ENCODE peak calls at places on chromosomes 16 and 17, in seven cellular contexts. One of them, this sample, is unnamed.

GRCh38 chr17:55585629-55586028 is 74.4 kb upstream of the SMIM36 start:
- DNase-seq in HT1080: no peak
- DNase-seq in Right ventricle myocardium superior: no peak
- DNase-seq in activated CD4-positive, alpha-beta T cell treated with anti-CD3 and anti-CD28 coated beads for 4 hours: no peak
- DNase-seq in hypothalamus: no peak
- DNase-seq in brain microvascular endothelial cell: no peak
- DNase-seq in HCT116: no peak
- DNase-seq in this sample: peak

GRCh38 chr17:40522250-40522960 is 21.0 kb upstream of the TNS4 start:
- DNase-seq in HCT116: no peak
- DNase-seq in activated CD4-positive, alpha-beta T cell treated with anti-CD3 and anti-CD28 coated beads for 4 hours: no peak
- DNase-seq in HT1080: no peak
- DNase-seq in brain microvascular endothelial cell: no peak
- DNase-seq in Right ventricle myocardium superior: no peak
- DNase-seq in hypothalamus: no peak
- DNase-seq in this sample: no peak

GRCh38 chr17:69637399-69638165 is 223.1 kb downstream of the MAP2K6 start:
- DNase-seq in brain microvascular endothelial cell: peak
- DNase-seq in hypothalamus: no peak
- DNase-seq in HT1080: peak
- DNase-seq in HCT116: no peak
- DNase-seq in activated CD4-positive, alpha-beta T cell treated with anti-CD3 and anti-CD28 coated beads for 4 hours: no peak
- DNase-seq in Right ventricle myocardium superior: no peak
- DNase-seq in this sample: peak

GRCh38 chr16:86515780-86516617 is 5.7 kb downstream of the FOXF1 start:
- DNase-seq in brain microvascular endothelial cell: no peak
- DNase-seq in activated CD4-positive, alpha-beta T cell treated with anti-CD3 and anti-CD28 coated beads for 4 hours: no peak
- DNase-seq in Right ventricle myocardium superior: peak
- DNase-seq in HCT116: no peak
- DNase-seq in HT1080: no peak
- DNase-seq in hypothalamus: no peak
- DNase-seq in this sample: no peak

GRCh38 chr16:1975432-1976215 is 3.8 kb downstream of the TBL3 start:
- DNase-seq in Right ventricle myocardium superior: no peak
- DNase-seq in brain microvascular endothelial cell: no peak
- DNase-seq in hypothalamus: no peak
- DNase-seq in HT1080: no peak
- DNase-seq in HCT116: no peak
- DNase-seq in activated CD4-positive, alpha-beta T cell treated with anti-CD3 and anti-CD28 coated beads for 4 hours: no peak
- DNase-seq in this sample: no peak

GRCh38 chr17:8223356-8224063 is 13.1 kb upstream of the AURKB start:
- DNase-seq in activated CD4-positive, alpha-beta T cell treated with anti-CD3 and anti-CD28 coated beads for 4 hours: peak
- DNase-seq in hypothalamus: peak
- DNase-seq in HCT116: no peak
- DNase-seq in brain microvascular endothelial cell: peak
- DNase-seq in HT1080: peak
- DNase-seq in Right ventricle myocardium superior: peak
- DNase-seq in this sample: peak

GRCh38 chr17:32998893-32999240 is 7.2 kb downstream of the SPACA3 start:
- DNase-seq in activated CD4-positive, alpha-beta T cell treated with anti-CD3 and anti-CD28 coated beads for 4 hours: no peak
- DNase-seq in hypothalamus: no peak
- DNase-seq in HCT116: peak
- DNase-seq in brain microvascular endothelial cell: no peak
- DNase-seq in Right ventricle myocardium superior: no peak
- DNase-seq in HT1080: peak
- DNase-seq in this sample: peak

GRCh38 chr17:882827-883585 is 96.6 kb downstream of the NXN start:
- DNase-seq in HT1080: no peak
- DNase-seq in activated CD4-positive, alpha-beta T cell treated with anti-CD3 and anti-CD28 coated beads for 4 hours: no peak
- DNase-seq in brain microvascular endothelial cell: peak
- DNase-seq in HCT116: no peak
- DNase-seq in hypothalamus: no peak
- DNase-seq in Right ventricle myocardium superior: peak
- DNase-seq in this sample: peak

GRCh38 chr16:82229800-82230619 is 60.0 kb upstream of the MPHOSPH6 start:
- DNase-seq in activated CD4-positive, alpha-beta T cell treated with anti-CD3 and anti-CD28 coated beads for 4 hours: peak
- DNase-seq in HT1080: peak
- DNase-seq in brain microvascular endothelial cell: peak
- DNase-seq in Right ventricle myocardium superior: peak
- DNase-seq in HCT116: peak
- DNase-seq in hypothalamus: peak
- DNase-seq in this sample: peak

GRCh38 chr17:83156408-83156807 is 77.0 kb downstream of the METRNL start:
- DNase-seq in HT1080: no peak
- DNase-seq in hypothalamus: no peak
- DNase-seq in Right ventricle myocardium superior: no peak
- DNase-seq in activated CD4-positive, alpha-beta T cell treated with anti-CD3 and anti-CD28 coated beads for 4 hours: no peak
- DNase-seq in brain microvascular endothelial cell: no peak
- DNase-seq in HCT116: no peak
- DNase-seq in this sample: no peak

GRCh38 chr17:31825961-31826691 is 32.9 kb downstream of the COPRS start:
- DNase-seq in Right ventricle myocardium superior: no peak
- DNase-seq in hypothalamus: no peak
- DNase-seq in brain microvascular endothelial cell: no peak
- DNase-seq in activated CD4-positive, alpha-beta T cell treated with anti-CD3 and anti-CD28 coated beads for 4 hours: no peak
- DNase-seq in HT1080: peak
- DNase-seq in HCT116: no peak
- DNase-seq in this sample: peak

GRCh38 chr17:81400939-81401726 is 5.9 kb downstream of the BAHCC1 start:
- DNase-seq in HT1080: no peak
- DNase-seq in Right ventricle myocardium superior: no peak
- DNase-seq in brain microvascular endothelial cell: no peak
- DNase-seq in HCT116: no peak
- DNase-seq in activated CD4-positive, alpha-beta T cell treated with anti-CD3 and anti-CD28 coated beads for 4 hours: no peak
- DNase-seq in hypothalamus: no peak
- DNase-seq in this sample: no peak

GRCh38 chr16:20867585-20867984 is 32.6 kb downstream of the DCUN1D3 start:
- DNase-seq in activated CD4-positive, alpha-beta T cell treated with anti-CD3 and anti-CD28 coated beads for 4 hours: no peak
- DNase-seq in hypothalamus: no peak
- DNase-seq in HT1080: peak
- DNase-seq in HCT116: no peak
- DNase-seq in Right ventricle myocardium superior: no peak
- DNase-seq in brain microvascular endothelial cell: peak
- DNase-seq in this sample: peak

GRCh38 chr16:55437627-55438026 is 41.4 kb upstream of the MMP2 start:
- DNase-seq in activated CD4-positive, alpha-beta T cell treated with anti-CD3 and anti-CD28 coated beads for 4 hours: no peak
- DNase-seq in HT1080: no peak
- DNase-seq in brain microvascular endothelial cell: peak
- DNase-seq in hypothalamus: no peak
- DNase-seq in Right ventricle myocardium superior: no peak
- DNase-seq in HCT116: no peak
- DNase-seq in this sample: peak

GRCh38 chr16:58442547-58442946 is 50.3 kb downstream of the GINS3 start:
- DNase-seq in HT1080: no peak
- DNase-seq in activated CD4-positive, alpha-beta T cell treated with anti-CD3 and anti-CD28 coated beads for 4 hours: no peak
- DNase-seq in Right ventricle myocardium superior: no peak
- DNase-seq in hypothalamus: no peak
- DNase-seq in HCT116: no peak
- DNase-seq in brain microvascular endothelial cell: no peak
- DNase-seq in this sample: no peak

GRCh38 chr17:29918922-29919856 is 10.8 kb downstream of the SSH2 start:
- DNase-seq in hypothalamus: no peak
- DNase-seq in Right ventricle myocardium superior: no peak
- DNase-seq in HCT116: no peak
- DNase-seq in activated CD4-positive, alpha-beta T cell treated with anti-CD3 and anti-CD28 coated beads for 4 hours: no peak
- DNase-seq in brain microvascular endothelial cell: peak
- DNase-seq in HT1080: peak
- DNase-seq in this sample: peak

GRCh38 chr16:24677388-24677787 is 52.1 kb upstream of the TNRC6A start:
- DNase-seq in hypothalamus: no peak
- DNase-seq in activated CD4-positive, alpha-beta T cell treated with anti-CD3 and anti-CD28 coated beads for 4 hours: no peak
- DNase-seq in brain microvascular endothelial cell: no peak
- DNase-seq in HCT116: no peak
- DNase-seq in HT1080: no peak
- DNase-seq in Right ventricle myocardium superior: no peak
- DNase-seq in this sample: no peak

GRCh38 chr17:41763327-41763726 is 23.2 kb downstream of the JUP start:
- DNase-seq in activated CD4-positive, alpha-beta T cell treated with anti-CD3 and anti-CD28 coated beads for 4 hours: no peak
- DNase-seq in HCT116: no peak
- DNase-seq in Right ventricle myocardium superior: no peak
- DNase-seq in HT1080: no peak
- DNase-seq in brain microvascular endothelial cell: no peak
- DNase-seq in hypothalamus: no peak
- DNase-seq in this sample: no peak

GRCh38 chr17:37506678-37507077 is 17.0 kb downstream of the DUSP14 start:
- DNase-seq in activated CD4-positive, alpha-beta T cell treated with anti-CD3 and anti-CD28 coated beads for 4 hours: no peak
- DNase-seq in brain microvascular endothelial cell: peak
- DNase-seq in HT1080: peak
- DNase-seq in hypothalamus: peak
- DNase-seq in HCT116: peak
- DNase-seq in Right ventricle myocardium superior: no peak
- DNase-seq in this sample: peak

GRCh38 chr16:52597073-52597771 is 50.3 kb upstream of the TOX3 start:
- DNase-seq in HCT116: no peak
- DNase-seq in brain microvascular endothelial cell: no peak
- DNase-seq in HT1080: no peak
- DNase-seq in Right ventricle myocardium superior: no peak
- DNase-seq in hypothalamus: no peak
- DNase-seq in activated CD4-positive, alpha-beta T cell treated with anti-CD3 and anti-CD28 coated beads for 4 hours: no peak
- DNase-seq in this sample: no peak

GRCh38 chr16:78437352-78437968 is 338.0 kb downstream of the WWOX start:
- DNase-seq in hypothalamus: peak
- DNase-seq in activated CD4-positive, alpha-beta T cell treated with anti-CD3 and anti-CD28 coated beads for 4 hours: peak
- DNase-seq in HT1080: no peak
- DNase-seq in brain microvascular endothelial cell: no peak
- DNase-seq in HCT116: no peak
- DNase-seq in Right ventricle myocardium superior: no peak
- DNase-seq in this sample: peak

GRCh38 chr17:41786227-41787020 is at the start of gene JUP:
- DNase-seq in brain microvascular endothelial cell: peak
- DNase-seq in Right ventricle myocardium superior: peak
- DNase-seq in HCT116: peak
- DNase-seq in activated CD4-positive, alpha-beta T cell treated with anti-CD3 and anti-CD28 coated beads for 4 hours: peak
- DNase-seq in HT1080: peak
- DNase-seq in hypothalamus: peak
- DNase-seq in this sample: no peak

GRCh38 chr17:48054238-48055185 is 6.4 kb downstream of the NFE2L1 start:
- DNase-seq in hypothalamus: peak
- DNase-seq in Right ventricle myocardium superior: peak
- DNase-seq in HT1080: no peak
- DNase-seq in brain microvascular endothelial cell: no peak
- DNase-seq in activated CD4-positive, alpha-beta T cell treated with anti-CD3 and anti-CD28 coated beads for 4 hours: no peak
- DNase-seq in HCT116: no peak
- DNase-seq in this sample: peak

GRCh38 chr16:25691519-25692091 is at the start of gene HS3ST4:
- DNase-seq in activated CD4-positive, alpha-beta T cell treated with anti-CD3 and anti-CD28 coated beads for 4 hours: no peak
- DNase-seq in hypothalamus: no peak
- DNase-seq in HCT116: no peak
- DNase-seq in Right ventricle myocardium superior: no peak
- DNase-seq in HT1080: no peak
- DNase-seq in brain microvascular endothelial cell: no peak
- DNase-seq in this sample: no peak

GRCh38 chr16:84059111-84059510 is 16.5 kb upstream of the SLC38A8 start:
- DNase-seq in activated CD4-positive, alpha-beta T cell treated with anti-CD3 and anti-CD28 coated beads for 4 hours: no peak
- DNase-seq in hypothalamus: no peak
- DNase-seq in HT1080: no peak
- DNase-seq in Right ventricle myocardium superior: no peak
- DNase-seq in brain microvascular endothelial cell: no peak
- DNase-seq in HCT116: no peak
- DNase-seq in this sample: no peak

GRCh38 chr17:35972066-35972465 is 9.2 kb downstream of the CCL16 start:
- DNase-seq in HT1080: no peak
- DNase-seq in HCT116: no peak
- DNase-seq in Right ventricle myocardium superior: no peak
- DNase-seq in hypothalamus: no peak
- DNase-seq in activated CD4-positive, alpha-beta T cell treated with anti-CD3 and anti-CD28 coated beads for 4 hours: no peak
- DNase-seq in brain microvascular endothelial cell: no peak
- DNase-seq in this sample: no peak

GRCh38 chr17:1173456-1174370 is 6.1 kb downstream of the ABR start:
- DNase-seq in activated CD4-positive, alpha-beta T cell treated with anti-CD3 and anti-CD28 coated beads for 4 hours: no peak
- DNase-seq in brain microvascular endothelial cell: no peak
- DNase-seq in HCT116: no peak
- DNase-seq in hypothalamus: no peak
- DNase-seq in HT1080: no peak
- DNase-seq in Right ventricle myocardium superior: peak
- DNase-seq in this sample: no peak

GRCh38 chr16:78210305-78210704 is 110.9 kb downstream of the WWOX start:
- DNase-seq in Right ventricle myocardium superior: no peak
- DNase-seq in HCT116: peak
- DNase-seq in HT1080: peak
- DNase-seq in hypothalamus: no peak
- DNase-seq in brain microvascular endothelial cell: peak
- DNase-seq in activated CD4-positive, alpha-beta T cell treated with anti-CD3 and anti-CD28 coated beads for 4 hours: no peak
- DNase-seq in this sample: peak

GRCh38 chr17:81346090-81346907 is 49.0 kb upstream of the BAHCC1 start:
- DNase-seq in HT1080: peak
- DNase-seq in hypothalamus: peak
- DNase-seq in brain microvascular endothelial cell: peak
- DNase-seq in HCT116: peak
- DNase-seq in Right ventricle myocardium superior: peak
- DNase-seq in activated CD4-positive, alpha-beta T cell treated with anti-CD3 and anti-CD28 coated beads for 4 hours: peak
- DNase-seq in this sample: peak

GRCh38 chr17:43570518-43570928 is 24.4 kb upstream of the ETV4 start:
- DNase-seq in activated CD4-positive, alpha-beta T cell treated with anti-CD3 and anti-CD28 coated beads for 4 hours: no peak
- DNase-seq in hypothalamus: no peak
- DNase-seq in HCT116: no peak
- DNase-seq in brain microvascular endothelial cell: peak
- DNase-seq in HT1080: peak
- DNase-seq in Right ventricle myocardium superior: no peak
- DNase-seq in this sample: peak

GRCh38 chr16:54050281-54051210 is 236.0 kb downstream of the IRX3 start:
- DNase-seq in activated CD4-positive, alpha-beta T cell treated with anti-CD3 and anti-CD28 coated beads for 4 hours: no peak
- DNase-seq in hypothalamus: no peak
- DNase-seq in Right ventricle myocardium superior: no peak
- DNase-seq in HCT116: no peak
- DNase-seq in HT1080: no peak
- DNase-seq in brain microvascular endothelial cell: no peak
- DNase-seq in this sample: no peak

GRCh38 chr16:89330177-89330856 is 112.8 kb downstream of the ZNF778 start:
- DNase-seq in HCT116: peak
- DNase-seq in brain microvascular endothelial cell: peak
- DNase-seq in activated CD4-positive, alpha-beta T cell treated with anti-CD3 and anti-CD28 coated beads for 4 hours: no peak
- DNase-seq in hypothalamus: no peak
- DNase-seq in Right ventricle myocardium superior: peak
- DNase-seq in HT1080: peak
- DNase-seq in this sample: peak

GRCh38 chr17:78822552-78822951 is 18.1 kb downstream of the USP36 start:
- DNase-seq in hypothalamus: no peak
- DNase-seq in activated CD4-positive, alpha-beta T cell treated with anti-CD3 and anti-CD28 coated beads for 4 hours: no peak
- DNase-seq in HCT116: no peak
- DNase-seq in Right ventricle myocardium superior: no peak
- DNase-seq in HT1080: no peak
- DNase-seq in brain microvascular endothelial cell: peak
- DNase-seq in this sample: no peak

GRCh38 chr16:85276741-85277140 is 164.5 kb upstream of the CIBAR2 start:
- DNase-seq in Right ventricle myocardium superior: no peak
- DNase-seq in hypothalamus: no peak
- DNase-seq in HCT116: no peak
- DNase-seq in HT1080: no peak
- DNase-seq in brain microvascular endothelial cell: no peak
- DNase-seq in activated CD4-positive, alpha-beta T cell treated with anti-CD3 and anti-CD28 coated beads for 4 hours: no peak
- DNase-seq in this sample: no peak

GRCh38 chr17:60141111-60142018 is 8.4 kb upstream of the CA4 start:
- DNase-seq in HT1080: no peak
- DNase-seq in Right ventricle myocardium superior: peak
- DNase-seq in HCT116: no peak
- DNase-seq in hypothalamus: no peak
- DNase-seq in activated CD4-positive, alpha-beta T cell treated with anti-CD3 and anti-CD28 coated beads for 4 hours: no peak
- DNase-seq in brain microvascular endothelial cell: peak
- DNase-seq in this sample: peak

GRCh38 chr16:72942021-72942420 is 105.9 kb downstream of the ZFHX3 start:
- DNase-seq in activated CD4-positive, alpha-beta T cell treated with anti-CD3 and anti-CD28 coated beads for 4 hours: no peak
- DNase-seq in HT1080: no peak
- DNase-seq in HCT116: no peak
- DNase-seq in brain microvascular endothelial cell: no peak
- DNase-seq in hypothalamus: no peak
- DNase-seq in Right ventricle myocardium superior: no peak
- DNase-seq in this sample: no peak